ENCODE peak calls at places on chromosomes 11 and 22, in nine cellular contexts. E is mammary epithelial cell, H is fibroblast of lung, L is lower leg skin, X is AG09309, Q is tibial artery, J is lower lobe of right lung, S is neural progenitor cell, V is transverse colon. I is an unnamed sample.

GRCh38 chr11:69344570-69345145 is 50.7 kb downstream of the MYEOV start:
- DNase-seq in E (no peak), H (no peak), L (peak; percentile 6), X (no peak), Q (peak; percentile 28), J (no peak), S (no peak), V (no peak), I (no peak)

GRCh38 chr11:65204646-65205601 is 23.2 kb downstream of the CAPN1 start:
- DNase-seq in E (no peak), H (peak; percentile 15), L (no peak), X (no peak), Q (peak; percentile 56), J (no peak), S (peak; percentile 91), V (no peak), I (no peak)

GRCh38 chr11:67062526-67063373 is 6.1 kb downstream of the RHOD start:
- DNase-seq in E (peak; percentile 95), H (no peak), L (no peak), X (no peak), Q (no peak), J (no peak), S (no peak), V (no peak), I (no peak)

GRCh38 chr11:72069787-72070251 is 10.5 kb downstream of the NUMA1 start:
- DNase-seq in E (peak; percentile 74), H (peak; percentile 90), L (peak; percentile 84), X (peak; percentile 40), Q (peak; percentile 92), J (peak; percentile 89), S (peak; percentile 29), V (peak; percentile 83), I (peak; percentile 19)

GRCh38 chr22:41175546-41175945 is 29.6 kb upstream of the L3MBTL2 start:
- DNase-seq in E (no peak), H (no peak), L (no peak), X (no peak), Q (no peak), J (no peak), S (no peak), V (no peak), I (no peak)

GRCh38 chr22:24117942-24118341 is 63.3 kb upstream of the SUSD2 start:
- DNase-seq in E (no peak), H (no peak), L (no peak), X (no peak), Q (no peak), J (no peak), S (peak; percentile 43), V (no peak), I (no peak)

GRCh38 chr22:48855593-48856307 is 971.9 kb downstream of the BRD1 start:
- DNase-seq in E (no peak), H (no peak), L (no peak), X (no peak), Q (no peak), J (no peak), S (no peak), V (no peak), I (no peak)

GRCh38 chr11:120573756-120574354 is 62.3 kb downstream of the GRIK4 start:
- DNase-seq in E (no peak), H (peak; percentile 21), L (no peak), X (no peak), Q (no peak), J (no peak), S (no peak), V (no peak), I (no peak)

GRCh38 chr11:17019231-17019630 is 5.0 kb upstream of the PLEKHA7 start:
- DNase-seq in E (no peak), H (peak; percentile 12), L (no peak), X (no peak), Q (no peak), J (no peak), S (no peak), V (no peak), I (no peak)

GRCh38 chr11:13782395-13783080 is 114.1 kb downstream of the FAR1 start:
- DNase-seq in E (no peak), H (no peak), L (no peak), X (no peak), Q (no peak), J (no peak), S (no peak), V (no peak), I (no peak)

GRCh38 chr11:11155962-11156815 is 196.9 kb downstream of the CSNK2A3 start:
- DNase-seq in E (no peak), H (no peak), L (no peak), X (no peak), Q (no peak), J (no peak), S (peak; percentile 56), V (no peak), I (no peak)

GRCh38 chr11:88819616-88820015 is 246.2 kb downstream of the GRM5 start:
- DNase-seq in E (no peak), H (no peak), L (no peak), X (no peak), Q (no peak), J (no peak), S (no peak), V (no peak), I (no peak)

GRCh38 chr11:7690648-7691047 is 15.6 kb downstream of the OVCH2 start:
- DNase-seq in E (no peak), H (no peak), L (no peak), X (no peak), Q (no peak), J (no peak), S (peak; percentile 16), V (no peak), I (no peak)

GRCh38 chr11:105164226-105164625 is 24.7 kb upstream of the CARD18 start:
- DNase-seq in E (no peak), H (no peak), L (no peak), X (no peak), Q (no peak), J (no peak), S (no peak), V (no peak), I (no peak)

GRCh38 chr11:130452941-130453340 is 4.5 kb downstream of the ADAMTS15 start:
- DNase-seq in E (no peak), H (no peak), L (no peak), X (no peak), Q (no peak), J (no peak), S (no peak), V (peak; percentile 24), I (no peak)

GRCh38 chr11:1484716-1485503 is 1.7 kb downstream of the MOB2 start:
- DNase-seq in E (no peak), H (no peak), L (no peak), X (no peak), Q (peak; percentile 88), J (peak; percentile 34), S (no peak), V (no peak), I (no peak)
- TF ChIP-seq CTCF in E (no peak), H (no peak), L (no peak), X (no peak), Q (peak; percentile 20), J (no peak), S (no peak), V (peak; percentile 18), I (no peak)

DNA sequence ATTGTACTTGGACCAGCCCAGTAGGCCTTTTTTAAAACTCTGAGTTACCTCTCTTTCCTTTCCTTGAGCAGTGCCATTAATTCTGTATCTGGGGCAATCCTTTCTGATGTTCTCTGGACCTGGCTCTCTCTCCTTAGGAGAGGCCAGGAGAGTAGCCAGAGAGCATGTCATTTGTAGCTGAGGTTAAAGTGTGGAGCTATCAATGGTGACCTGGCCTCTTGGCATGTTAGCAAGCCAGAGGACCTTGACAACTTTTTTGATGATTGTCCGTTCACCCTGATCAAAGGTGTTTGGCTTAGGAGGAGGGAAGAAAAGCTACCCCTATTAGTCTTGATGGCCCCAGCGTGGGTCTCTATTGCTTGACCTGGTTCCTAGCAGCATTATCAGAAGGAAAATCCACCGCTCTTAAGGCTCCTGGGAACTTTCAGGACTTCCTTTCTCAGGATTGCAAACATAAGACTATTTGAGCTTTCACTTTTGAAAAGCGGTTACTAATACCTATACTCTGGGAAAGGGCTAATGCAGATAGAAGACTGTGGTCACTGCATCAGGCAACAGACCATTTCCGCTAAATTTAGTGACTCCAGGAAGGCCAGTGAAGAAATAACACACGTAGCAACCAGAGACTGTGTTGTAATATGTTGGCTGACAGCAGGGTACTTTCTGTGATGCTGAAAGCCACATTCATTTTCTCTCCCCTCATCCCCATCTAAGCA is 18.2 kb downstream of the LIMK2 start:
- DNase-seq in E (no peak), H (peak; percentile 19), L (no peak), X (peak; percentile 57), Q (no peak), J (no peak), S (no peak), V (no peak), I (no peak)
- H3K4me3 ChIP-seq in E (no peak overlapping the region), H (no peak overlapping the region), L (no peak overlapping the region), X (no peak overlapping the region), Q (no peak overlapping the region), J (peak overlapping the region; percentile 25), S (no peak overlapping the region), V (no peak overlapping the region), I (no peak overlapping the region)

DNA sequence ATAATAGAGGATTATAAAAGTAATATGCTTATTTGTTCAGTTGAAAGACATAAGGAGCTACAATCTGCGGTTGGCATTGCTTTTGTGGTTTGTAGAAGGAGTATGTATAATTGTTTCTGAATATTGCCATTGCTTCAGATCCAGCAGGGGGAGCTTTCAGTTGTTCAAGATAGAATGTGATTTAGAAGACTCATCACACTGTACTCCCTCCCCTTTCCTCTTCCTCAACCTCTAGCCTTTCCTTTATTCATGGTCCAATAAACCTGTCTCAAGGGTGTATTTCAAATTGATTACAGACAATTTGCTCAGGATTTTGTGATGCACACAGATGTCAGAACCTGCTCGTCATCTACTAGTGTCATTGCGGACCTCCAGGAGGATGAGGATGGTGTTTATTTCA is 9.8 kb downstream of the PRMT3 start:
- DNase-seq in E (peak; percentile 49), H (peak; percentile 48), L (no peak), X (peak; percentile 17), Q (no peak), J (no peak), S (peak; percentile 61), V (no peak), I (peak; percentile 32)
- TF ChIP-seq CTCF in E (peak; percentile 76), H (peak; percentile 71), L (no peak), X (peak; percentile 66), Q (no peak), J (peak; percentile 50), S (peak; percentile 68), V (peak; percentile 33), I (peak; percentile 72)

DNA sequence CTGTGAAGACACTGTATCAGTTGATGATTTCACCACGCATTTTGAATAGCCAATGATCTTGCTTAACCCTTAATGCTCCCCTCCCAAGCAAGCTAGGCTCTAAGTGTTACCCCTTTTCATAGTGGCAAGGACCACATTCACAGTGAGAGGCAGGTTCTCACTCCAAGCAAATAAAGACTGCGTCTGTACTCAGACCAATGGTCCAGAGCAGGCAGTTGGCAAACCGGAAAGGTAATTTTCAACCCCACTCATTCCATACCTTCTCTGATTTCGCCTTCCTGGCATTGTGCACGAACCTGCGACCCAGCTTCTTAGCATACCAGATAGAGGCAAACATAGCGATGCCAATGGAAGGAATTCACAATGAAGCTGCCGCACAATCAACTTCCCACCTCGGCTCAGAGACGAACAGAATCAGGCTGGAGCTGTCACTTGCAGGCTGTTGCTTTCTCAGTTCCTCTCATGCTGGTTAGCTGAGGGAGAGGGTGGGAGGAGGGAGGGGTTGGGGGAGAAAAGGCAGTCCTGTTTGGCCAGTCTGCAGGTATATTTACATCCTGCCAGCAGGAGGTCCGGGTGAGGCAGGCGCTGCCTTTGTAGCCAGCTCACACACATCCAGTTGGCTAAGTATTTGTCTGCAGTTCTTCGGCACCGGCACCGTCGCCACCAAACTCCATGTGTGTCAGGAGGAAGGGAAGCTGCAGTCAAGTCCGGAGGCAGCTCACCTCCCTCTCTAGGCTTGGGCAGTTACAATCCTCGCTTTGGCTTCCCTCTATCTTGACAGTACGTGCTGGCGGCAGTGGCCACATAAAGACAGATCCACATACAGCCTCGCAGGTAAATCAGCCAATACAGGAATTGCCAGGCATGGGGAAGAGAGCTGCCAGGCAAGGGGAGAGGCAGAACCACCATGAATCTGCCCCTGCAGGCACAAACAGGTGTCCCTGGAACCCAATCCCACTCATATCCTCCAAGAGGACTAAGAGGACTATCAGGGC is 1151.3 kb upstream of the CCDC90B start:
- DNase-seq in E (no peak), H (peak; percentile 10), L (no peak), X (no peak), Q (no peak), J (peak; percentile 50), S (peak; percentile 66), V (peak; percentile 6), I (no peak)
- H3K4me3 ChIP-seq in E (no peak overlapping the region), H (no peak overlapping the region), L (no peak overlapping the region), X (no peak overlapping the region), Q (peak overlapping the region; percentile 29), J (no peak overlapping the region), S (peak overlapping the region; percentile 49), V (no peak overlapping the region), I (peak overlapping the region; percentile 9)